ENCODE peak calls at places on chromosomes 6 and 20, in four cellular contexts. Y, N, S and W are unnamed samples.

GRCh38 chr6:6546318-6547110 is 42.0 kb upstream of the LY86 start:
- DNase-seq in Y (no peak), N (peak; percentile 9), S (no peak), W (peak; percentile 24)

GRCh38 chr20:24469116-24470030 is at the start of gene SYNDIG1:
- DNase-seq in Y (no peak), N (no peak), S (no peak), W (no peak)

GRCh38 chr6:34934516-34934915 is 45.5 kb downstream of the ANKS1A start:
- DNase-seq in Y (no peak), N (no peak), S (no peak), W (peak; percentile 86)

GRCh38 chr6:168386973-168387372 is 54.0 kb upstream of the SMOC2 start:
- DNase-seq in Y (no peak), N (no peak), S (no peak), W (no peak)

GRCh38 chr6:159939591-159940016 is 29.3 kb upstream of the IGF2R start:
- DNase-seq in Y (no peak), N (no peak), S (no peak), W (peak; percentile 44)

GRCh38 chr6:38080889-38081288 is 261.4 kb downstream of the ZFAND3 start:
- DNase-seq in Y (no peak), N (no peak), S (no peak), W (peak; percentile 18)

GRCh38 chr20:21006611-21007010 is 99.5 kb downstream of the LINC00237 start:
- DNase-seq in Y (no peak), N (no peak), S (no peak), W (no peak)

GRCh38 chr6:24933868-24934401 is 1.8 kb downstream of the RIPOR2 start:
- DNase-seq in Y (peak; percentile 57), N (peak; percentile 32), S (peak; percentile 39), W (peak; percentile 49)